ENCODE peak calls at places on chromosomes 5 and 9, in five cellular contexts. One of them, this sample, is unnamed.

GRCh38 chr9:112866662-112867274 is 23.9 kb downstream of the SLC46A2 start:
- DNase-seq in activated CD8-positive, alpha-beta T cell treated with anti-CD3 and anti-CD28 coated beads for 36 hours: no peak
- DNase-seq in IMR-90: peak
- DNase-seq in sigmoid colon: no peak
- DNase-seq in lower lobe of right lung: no peak
- DNase-seq in this sample: no peak

GRCh38 chr5:17094830-17095229 is 122.6 kb upstream of the BASP1 start:
- DNase-seq in activated CD8-positive, alpha-beta T cell treated with anti-CD3 and anti-CD28 coated beads for 36 hours: no peak
- DNase-seq in IMR-90: peak
- DNase-seq in sigmoid colon: no peak
- DNase-seq in lower lobe of right lung: no peak
- DNase-seq in this sample: no peak

GRCh38 chr5:42854795-42855194 is 43.1 kb upstream of the SELENOP start:
- DNase-seq in activated CD8-positive, alpha-beta T cell treated with anti-CD3 and anti-CD28 coated beads for 36 hours: no peak
- DNase-seq in IMR-90: no peak
- DNase-seq in sigmoid colon: no peak
- DNase-seq in lower lobe of right lung: no peak
- DNase-seq in this sample: no peak

GRCh38 chr9:89874351-89875321 is 269.8 kb downstream of the GADD45G start:
- DNase-seq in activated CD8-positive, alpha-beta T cell treated with anti-CD3 and anti-CD28 coated beads for 36 hours: no peak
- DNase-seq in IMR-90: no peak
- DNase-seq in sigmoid colon: peak
- DNase-seq in lower lobe of right lung: peak
- DNase-seq in this sample: no peak

GRCh38 chr5:172283020-172283861 is at the start of gene UBTD2:
- DNase-seq in activated CD8-positive, alpha-beta T cell treated with anti-CD3 and anti-CD28 coated beads for 36 hours: peak
- DNase-seq in IMR-90: peak
- DNase-seq in sigmoid colon: peak
- DNase-seq in lower lobe of right lung: peak
- DNase-seq in this sample: peak

GRCh38 chr5:38745836-38746732 is 99.7 kb upstream of the OSMR start:
- DNase-seq in activated CD8-positive, alpha-beta T cell treated with anti-CD3 and anti-CD28 coated beads for 36 hours: no peak
- DNase-seq in IMR-90: no peak
- DNase-seq in sigmoid colon: no peak
- DNase-seq in lower lobe of right lung: no peak
- DNase-seq in this sample: no peak

GRCh38 chr5:42526179-42526578 is 102.9 kb downstream of the GHR start:
- DNase-seq in activated CD8-positive, alpha-beta T cell treated with anti-CD3 and anti-CD28 coated beads for 36 hours: no peak
- DNase-seq in IMR-90: no peak
- DNase-seq in sigmoid colon: no peak
- DNase-seq in lower lobe of right lung: no peak
- DNase-seq in this sample: no peak

GRCh38 chr5:154202379-154203260 is 12.1 kb downstream of the GALNT10 start:
- DNase-seq in activated CD8-positive, alpha-beta T cell treated with anti-CD3 and anti-CD28 coated beads for 36 hours: peak
- DNase-seq in IMR-90: no peak
- DNase-seq in sigmoid colon: no peak
- DNase-seq in lower lobe of right lung: no peak
- DNase-seq in this sample: no peak

GRCh38 chr9:974993-975739 is 1.3 kb upstream of the DMRT3 start:
- DNase-seq in activated CD8-positive, alpha-beta T cell treated with anti-CD3 and anti-CD28 coated beads for 36 hours: no peak
- DNase-seq in IMR-90: no peak
- DNase-seq in sigmoid colon: no peak
- DNase-seq in lower lobe of right lung: no peak
- DNase-seq in this sample: no peak

GRCh38 chr5:67047616-67048015 is 149.0 kb downstream of the CD180 start:
- DNase-seq in activated CD8-positive, alpha-beta T cell treated with anti-CD3 and anti-CD28 coated beads for 36 hours: no peak
- DNase-seq in IMR-90: no peak
- DNase-seq in sigmoid colon: no peak
- DNase-seq in lower lobe of right lung: no peak
- DNase-seq in this sample: no peak

GRCh38 chr5:178143901-178144300 is 9.8 kb downstream of the NHP2 start:
- DNase-seq in activated CD8-positive, alpha-beta T cell treated with anti-CD3 and anti-CD28 coated beads for 36 hours: no peak
- DNase-seq in IMR-90: peak
- DNase-seq in sigmoid colon: peak
- DNase-seq in lower lobe of right lung: no peak
- DNase-seq in this sample: no peak

GRCh38 chr5:115855959-115856358 is 14.2 kb downstream of the AP3S1 start:
- DNase-seq in activated CD8-positive, alpha-beta T cell treated with anti-CD3 and anti-CD28 coated beads for 36 hours: no peak
- DNase-seq in IMR-90: peak
- DNase-seq in sigmoid colon: no peak
- DNase-seq in lower lobe of right lung: no peak
- DNase-seq in this sample: no peak

GRCh38 chr5:75524591-75524990 is 12.9 kb downstream of the POLK start:
- DNase-seq in activated CD8-positive, alpha-beta T cell treated with anti-CD3 and anti-CD28 coated beads for 36 hours: no peak
- DNase-seq in IMR-90: no peak
- DNase-seq in sigmoid colon: no peak
- DNase-seq in lower lobe of right lung: no peak
- DNase-seq in this sample: no peak

GRCh38 chr5:178931846-178932760 is 8.9 kb upstream of the ZNF454 start:
- DNase-seq in activated CD8-positive, alpha-beta T cell treated with anti-CD3 and anti-CD28 coated beads for 36 hours: no peak
- DNase-seq in IMR-90: no peak
- DNase-seq in sigmoid colon: no peak
- DNase-seq in lower lobe of right lung: no peak
- DNase-seq in this sample: no peak

GRCh38 chr5:151596839-151597539 is 5.9 kb upstream of the FAT2 start:
- DNase-seq in activated CD8-positive, alpha-beta T cell treated with anti-CD3 and anti-CD28 coated beads for 36 hours: no peak
- DNase-seq in IMR-90: no peak
- DNase-seq in sigmoid colon: no peak
- DNase-seq in lower lobe of right lung: no peak
- DNase-seq in this sample: no peak

GRCh38 chr5:124923131-124923530 is 176.7 kb upstream of the ZNF608 start:
- DNase-seq in activated CD8-positive, alpha-beta T cell treated with anti-CD3 and anti-CD28 coated beads for 36 hours: no peak
- DNase-seq in IMR-90: peak
- DNase-seq in sigmoid colon: no peak
- DNase-seq in lower lobe of right lung: no peak
- DNase-seq in this sample: no peak

GRCh38 chr9:135105938-135106491 is 18.5 kb downstream of the OLFM1 start:
- DNase-seq in activated CD8-positive, alpha-beta T cell treated with anti-CD3 and anti-CD28 coated beads for 36 hours: no peak
- DNase-seq in IMR-90: no peak
- DNase-seq in sigmoid colon: no peak
- DNase-seq in lower lobe of right lung: no peak
- DNase-seq in this sample: no peak

GRCh38 chr9:95007470-95007869 is 281.0 kb downstream of the AOPEP start:
- DNase-seq in activated CD8-positive, alpha-beta T cell treated with anti-CD3 and anti-CD28 coated beads for 36 hours: peak
- DNase-seq in IMR-90: no peak
- DNase-seq in sigmoid colon: no peak
- DNase-seq in lower lobe of right lung: no peak
- DNase-seq in this sample: no peak

GRCh38 chr9:14961372-14962068 is 51.3 kb upstream of the FREM1 start:
- DNase-seq in activated CD8-positive, alpha-beta T cell treated with anti-CD3 and anti-CD28 coated beads for 36 hours: no peak
- DNase-seq in IMR-90: no peak
- DNase-seq in sigmoid colon: no peak
- DNase-seq in lower lobe of right lung: no peak
- DNase-seq in this sample: no peak

GRCh38 chr5:621341-621761 is 9.2 kb downstream of the CEP72 start:
- DNase-seq in activated CD8-positive, alpha-beta T cell treated with anti-CD3 and anti-CD28 coated beads for 36 hours: no peak
- DNase-seq in IMR-90: no peak
- DNase-seq in sigmoid colon: peak
- DNase-seq in lower lobe of right lung: no peak
- DNase-seq in this sample: no peak

DNA sequence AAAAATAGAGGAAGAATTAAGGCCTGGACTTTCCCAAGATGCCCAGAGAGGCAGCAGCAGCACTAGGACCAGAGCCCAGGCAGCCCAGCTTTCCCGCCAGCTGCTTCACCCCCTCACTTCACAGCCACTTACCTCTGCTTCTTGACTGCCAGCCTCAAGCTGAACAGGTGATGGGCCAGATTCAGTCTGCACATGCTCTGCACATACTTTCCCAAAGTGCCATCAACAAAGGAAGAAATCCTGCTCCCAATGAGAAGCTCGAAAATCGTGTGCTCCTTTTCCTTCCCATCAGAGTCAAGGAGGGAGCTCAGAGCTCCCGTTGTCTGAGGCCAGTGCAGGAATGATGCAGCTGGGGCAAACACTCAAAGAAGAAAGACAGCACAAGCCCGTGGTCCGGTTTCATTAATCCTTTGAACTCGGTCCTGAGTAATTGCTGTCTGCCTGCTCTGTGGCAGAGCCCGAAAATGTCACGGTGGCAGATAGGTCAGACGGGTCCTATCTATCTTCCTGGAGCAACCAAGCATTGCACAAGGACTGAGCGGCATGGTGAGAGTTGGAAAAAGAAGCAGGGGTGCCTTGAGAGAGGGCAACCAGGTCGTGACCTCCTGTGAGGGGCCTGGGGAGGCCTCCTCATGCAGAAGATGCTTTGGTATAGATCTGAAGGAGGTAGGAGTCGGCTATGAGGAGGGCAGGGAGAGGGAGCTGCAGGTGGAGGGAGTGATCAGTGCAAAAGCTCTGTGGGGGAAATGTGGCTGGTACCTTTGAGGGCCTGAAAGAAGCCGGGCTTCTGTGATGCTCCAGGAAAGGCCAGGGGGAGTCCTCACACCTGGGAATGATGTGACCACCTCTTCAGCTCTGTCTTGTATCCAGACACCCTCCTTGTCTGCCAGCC is 3.8 kb upstream of the SLC25A48 start:
- DNase-seq in activated CD8-positive, alpha-beta T cell treated with anti-CD3 and anti-CD28 coated beads for 36 hours: no peak
- DNase-seq in IMR-90: no peak
- DNase-seq in sigmoid colon: no peak
- DNase-seq in lower lobe of right lung: no peak
- DNase-seq in this sample: no peak
- TF ChIP-seq CTCF in activated CD8-positive, alpha-beta T cell treated with anti-CD3 and anti-CD28 coated beads for 36 hours: no peak
- TF ChIP-seq CTCF in IMR-90: no peak
- TF ChIP-seq CTCF in sigmoid colon: no peak
- TF ChIP-seq CTCF in lower lobe of right lung: no peak
- TF ChIP-seq CTCF in this sample: peak

GRCh38 chr9:136294437-136294836 is 9.5 kb downstream of the CCDC187 start:
- DNase-seq in activated CD8-positive, alpha-beta T cell treated with anti-CD3 and anti-CD28 coated beads for 36 hours: no peak
- DNase-seq in IMR-90: no peak
- DNase-seq in sigmoid colon: no peak
- DNase-seq in lower lobe of right lung: no peak
- DNase-seq in this sample: no peak

GRCh38 chr9:136291306-136292025 is 12.4 kb downstream of the CCDC187 start:
- DNase-seq in activated CD8-positive, alpha-beta T cell treated with anti-CD3 and anti-CD28 coated beads for 36 hours: no peak
- DNase-seq in IMR-90: no peak
- DNase-seq in sigmoid colon: no peak
- DNase-seq in lower lobe of right lung: no peak
- DNase-seq in this sample: no peak

GRCh38 chr9:136293476-136294077 is 10.3 kb downstream of the CCDC187 start:
- DNase-seq in activated CD8-positive, alpha-beta T cell treated with anti-CD3 and anti-CD28 coated beads for 36 hours: no peak
- DNase-seq in IMR-90: no peak
- DNase-seq in sigmoid colon: no peak
- DNase-seq in lower lobe of right lung: no peak
- DNase-seq in this sample: no peak

GRCh38 chr9:136292026-136292538 is 11.8 kb downstream of the CCDC187 start:
- DNase-seq in activated CD8-positive, alpha-beta T cell treated with anti-CD3 and anti-CD28 coated beads for 36 hours: no peak
- DNase-seq in IMR-90: no peak
- DNase-seq in sigmoid colon: no peak
- DNase-seq in lower lobe of right lung: no peak
- DNase-seq in this sample: no peak

DNA sequence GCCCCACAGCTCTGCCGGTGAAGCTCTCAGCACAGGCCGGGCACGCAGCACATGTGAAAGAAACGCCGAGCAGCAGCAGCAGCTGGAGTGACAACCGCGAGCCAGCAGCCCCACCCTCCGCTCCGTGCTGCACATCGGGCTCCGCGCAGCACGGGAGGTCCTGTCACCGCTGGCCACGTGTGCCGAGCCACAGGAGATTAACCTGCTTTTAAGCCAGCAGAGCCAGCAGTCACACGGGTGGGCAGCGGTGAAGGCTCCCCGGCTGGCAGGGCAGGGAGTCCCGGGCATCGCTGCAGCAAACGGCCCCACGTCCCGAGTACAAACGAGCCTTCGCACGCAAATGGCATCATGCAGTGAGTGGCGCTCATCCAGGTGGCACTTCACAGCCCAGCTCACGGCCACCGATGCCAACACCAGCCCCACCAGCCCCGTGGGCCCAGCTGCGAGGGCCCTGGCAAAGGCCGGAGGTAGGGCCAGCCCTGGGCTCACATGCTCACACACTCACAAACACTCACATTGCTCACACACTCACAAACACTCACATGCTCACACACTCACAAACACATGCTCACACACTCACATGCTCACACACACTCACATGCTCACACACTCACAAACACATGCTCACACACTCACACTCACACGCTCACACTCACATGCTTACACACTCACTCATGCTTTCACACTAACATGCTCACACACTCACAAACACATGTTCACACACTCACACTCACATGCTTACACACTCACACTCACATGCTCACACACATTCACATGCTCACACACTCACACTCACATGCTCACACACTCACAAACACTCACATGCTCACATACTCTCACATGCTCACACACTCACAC is 11.1 kb downstream of the CCDC187 start:
- DNase-seq in activated CD8-positive, alpha-beta T cell treated with anti-CD3 and anti-CD28 coated beads for 36 hours: no peak
- DNase-seq in IMR-90: no peak
- DNase-seq in sigmoid colon: no peak
- DNase-seq in lower lobe of right lung: no peak
- DNase-seq in this sample: no peak
- TF ChIP-seq CTCF in activated CD8-positive, alpha-beta T cell treated with anti-CD3 and anti-CD28 coated beads for 36 hours: no peak
- TF ChIP-seq CTCF in IMR-90: no peak
- TF ChIP-seq CTCF in sigmoid colon: no peak
- TF ChIP-seq CTCF in lower lobe of right lung: no peak
- TF ChIP-seq CTCF in this sample: no peak

DNA sequence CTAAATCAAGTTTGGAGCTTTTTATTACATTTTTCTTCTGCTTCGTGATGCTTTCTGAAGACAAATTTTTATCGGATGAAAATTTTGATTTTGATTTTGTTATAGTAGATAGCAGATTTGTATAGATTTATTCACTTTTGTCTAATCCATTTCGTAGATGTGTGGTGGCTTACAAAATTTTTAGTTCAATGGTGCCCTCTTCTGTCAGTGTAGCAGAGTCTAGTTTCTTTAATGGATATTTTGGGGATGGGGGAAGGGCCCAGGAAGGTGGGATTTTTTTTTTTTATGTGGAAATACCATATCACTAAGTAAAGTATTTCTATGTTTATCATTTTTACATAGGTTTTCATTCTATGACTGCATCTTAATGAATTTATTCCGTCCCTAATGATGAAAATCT is 259.9 kb upstream of the TARS1 start:
- DNase-seq in activated CD8-positive, alpha-beta T cell treated with anti-CD3 and anti-CD28 coated beads for 36 hours: no peak
- DNase-seq in IMR-90: peak
- DNase-seq in sigmoid colon: no peak
- DNase-seq in lower lobe of right lung: no peak
- DNase-seq in this sample: no peak
- TF ChIP-seq CTCF in activated CD8-positive, alpha-beta T cell treated with anti-CD3 and anti-CD28 coated beads for 36 hours: no peak
- TF ChIP-seq CTCF in IMR-90: peak
- TF ChIP-seq CTCF in sigmoid colon: no peak
- TF ChIP-seq CTCF in lower lobe of right lung: peak
- TF ChIP-seq CTCF in this sample: no peak

DNA sequence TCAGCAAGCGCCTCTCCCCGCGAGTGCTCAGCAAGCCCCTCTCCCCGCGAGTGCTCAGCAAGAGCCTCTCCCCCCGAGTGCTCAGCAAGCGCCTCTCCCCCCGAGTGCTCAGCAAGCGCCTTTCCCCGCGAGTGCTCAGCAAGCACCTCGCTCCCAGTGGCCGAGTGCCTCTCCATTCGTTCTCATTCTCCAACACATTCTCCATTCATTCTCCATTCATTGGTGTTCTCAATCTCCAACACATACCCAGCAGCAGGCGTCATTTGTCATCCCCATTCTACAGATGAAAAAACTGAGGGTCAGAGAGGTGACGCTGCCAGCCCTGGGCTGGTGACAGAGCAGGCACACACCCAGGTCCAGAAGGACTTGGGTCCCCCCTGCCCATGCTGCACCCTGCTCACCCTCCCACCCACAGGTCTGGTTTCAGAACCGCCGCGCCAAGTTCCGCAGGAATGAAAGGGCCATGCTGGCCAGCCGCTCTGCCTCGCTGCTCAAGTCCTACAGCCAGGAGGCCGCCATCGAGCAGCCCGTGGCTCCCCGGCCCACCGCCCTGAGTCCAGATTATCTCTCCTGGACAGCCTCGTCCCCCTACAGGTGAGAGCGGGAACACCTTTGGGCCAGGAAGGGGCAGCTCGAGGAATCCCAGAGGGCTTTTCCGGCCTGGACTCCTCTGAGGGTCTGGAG is 32.5 kb downstream of the PTGES start:
- DNase-seq in activated CD8-positive, alpha-beta T cell treated with anti-CD3 and anti-CD28 coated beads for 36 hours: no peak
- DNase-seq in IMR-90: no peak
- DNase-seq in sigmoid colon: no peak
- DNase-seq in lower lobe of right lung: no peak
- DNase-seq in this sample: no peak
- TF ChIP-seq CTCF in activated CD8-positive, alpha-beta T cell treated with anti-CD3 and anti-CD28 coated beads for 36 hours: no peak
- TF ChIP-seq CTCF in IMR-90: peak
- TF ChIP-seq CTCF in sigmoid colon: no peak
- TF ChIP-seq CTCF in lower lobe of right lung: no peak
- TF ChIP-seq CTCF in this sample: peak

This sample was measured in CD14-positive monocyte.